ENCODE peak calls at places on chromosomes 13 and 19, in five cellular contexts. Y is neural progenitor cell, I is GM23338, F is PC-3, T is GM23248. X is an unnamed sample.

GRCh38 chr19:8505680-8506401 is 3.4 kb upstream of the PRAM1 start:
- DNase-seq in I (peak; percentile 92), Y (peak; percentile 92), T (peak; percentile 80), F (peak; percentile 87), X (peak; percentile 83)

GRCh38 chr19:35000647-35001501 is 751 bp downstream of the GRAMD1A start:
- DNase-seq in Y (peak; percentile 43), T (peak; percentile 62), I (peak; percentile 69), F (peak; percentile 30), X (peak; percentile 89)

GRCh38 chr19:29303035-29303706 is 90.2 kb upstream of the UQCRFS1 start:
- DNase-seq in I (no peak), T (no peak), F (no peak), Y (no peak), X (no peak)

GRCh38 chr13:100533588-100534041 is 55.0 kb downstream of the GGACT start:
- DNase-seq in I (no peak), F (no peak), T (no peak), Y (no peak), X (no peak)

GRCh38 chr13:52848455-52849190 is at the start of gene PCDH8:
- DNase-seq in Y (peak; percentile 96), I (peak; percentile 96), F (no peak), T (peak; percentile 6), X (no peak)

GRCh38 chr13:112956516-112957294 is 12.3 kb upstream of the MCF2L start:
- DNase-seq in Y (peak; percentile 81), T (no peak), I (no peak), F (no peak), X (no peak)

GRCh38 chr13:57553932-57554331 is 77.6 kb upstream of the PCDH17 start:
- DNase-seq in Y (no peak), F (no peak), T (no peak), I (no peak), X (no peak)

GRCh38 chr13:40682449-40683240 is 16.2 kb upstream of the FOXO1 start:
- DNase-seq in I (peak; percentile 88), Y (peak; percentile 73), F (peak; percentile 64), T (peak; percentile 73), X (peak; percentile 86)

GRCh38 chr19:4669723-4670480 is at the start of gene MYDGF:
- DNase-seq in F (peak; percentile 90), Y (peak; percentile 97), T (peak; percentile 97), I (peak; percentile 95), X (peak; percentile 93)

GRCh38 chr13:48411281-48412099 is 1.4 kb downstream of the LPAR6 start:
- DNase-seq in T (peak; percentile 48), Y (peak; percentile 11), F (peak; percentile 32), I (no peak), X (no peak)

GRCh38 chr13:106349080-106349841 is 186.2 kb downstream of the EFNB2 start:
- DNase-seq in F (peak; percentile 83), I (peak; percentile 62), Y (peak; percentile 71), T (no peak), X (no peak)

GRCh38 chr13:51785592-51786424 is 18.2 kb downstream of the DHRS12 start:
- DNase-seq in Y (peak; percentile 68), F (no peak), I (no peak), T (peak; percentile 80), X (no peak)

GRCh38 chr13:33963134-33963533 is 145.2 kb downstream of the RFC3 start:
- DNase-seq in T (no peak), F (no peak), I (no peak), Y (no peak), X (no peak)

GRCh38 chr19:33960566-33960965 is 163.9 kb downstream of the KCTD15 start:
- DNase-seq in I (no peak), F (no peak), Y (no peak), T (no peak), X (no peak)

GRCh38 chr19:55553217-55554182 is 8.2 kb upstream of the SBK3 start:
- DNase-seq in Y (no peak), T (peak; percentile 28), I (no peak), F (peak; percentile 31), X (no peak)

GRCh38 chr13:52411629-52412028 is 5.7 kb upstream of the THSD1 start:
- DNase-seq in F (peak; percentile 5), Y (no peak), T (peak; percentile 76), I (no peak), X (no peak)

GRCh38 chr19:55082023-55082851 is 6.6 kb downstream of the EPS8L1 start:
- DNase-seq in I (peak; percentile 97), F (peak; percentile 37), Y (peak; percentile 72), T (peak; percentile 46), X (peak; percentile 79)

GRCh38 chr13:39422845-39423565 is 180.0 kb downstream of the LHFPL6 start:
- DNase-seq in T (peak; percentile 21), F (no peak), Y (no peak), I (peak; percentile 38), X (no peak)

GRCh38 chr13:57682128-57682716 is 50.7 kb downstream of the PCDH17 start:
- DNase-seq in I (peak; percentile 22), T (no peak), F (no peak), Y (no peak), X (no peak)

GRCh38 chr13:49585220-49586157 is at the start of gene RCBTB1:
- DNase-seq in F (peak; percentile 53), T (peak; percentile 87), Y (peak; percentile 91), I (peak; percentile 86), X (peak; percentile 84)

GRCh38 chr19:22052644-22053013 is 345 bp downstream of the ZNF257 start:
- DNase-seq in T (peak; percentile 6), I (no peak), F (no peak), Y (no peak), X (peak; percentile 19)

GRCh38 chr13:94252209-94252608 is 227.3 kb downstream of the DCT start:
- DNase-seq in I (no peak), Y (no peak), T (no peak), F (no peak), X (no peak)

GRCh38 chr13:47976325-47976724 is 24.7 kb downstream of the SUCLA2 start:
- DNase-seq in F (no peak), I (no peak), T (no peak), Y (no peak), X (no peak)

GRCh38 chr19:7618771-7619510 is 10.4 kb downstream of the XAB2 start:
- DNase-seq in Y (no peak), F (peak; percentile 77), T (no peak), I (no peak), X (no peak)

GRCh38 chr13:113091891-113092775 is 13.5 kb upstream of the F7 start:
- DNase-seq in T (no peak), Y (no peak), F (no peak), I (no peak), X (no peak)

GRCh38 chr13:21481359-21481758 is 22.3 kb upstream of the ZDHHC20 start:
- DNase-seq in I (no peak), T (peak; percentile 43), F (peak; percentile 56), Y (no peak), X (no peak)

GRCh38 chr13:100671389-100672182 is 3.0 kb downstream of the TMTC4 start:
- DNase-seq in T (no peak), F (no peak), I (no peak), Y (no peak), X (no peak)

GRCh38 chr19:14450168-14450874 is 17.2 kb downstream of the PKN1 start:
- DNase-seq in T (peak; percentile 66), I (peak; percentile 98), Y (peak; percentile 65), F (peak; percentile 67), X (peak; percentile 91)

GRCh38 chr19:12840091-12841079 is 2.1 kb downstream of the MAST1 start:
- DNase-seq in Y (peak; percentile 98), I (peak; percentile 98), F (peak; percentile 93), T (peak; percentile 86), X (peak; percentile 90)

GRCh38 chr19:33447336-33448158 is 74.0 kb downstream of the CEBPG start:
- DNase-seq in I (no peak), Y (no peak), T (no peak), F (no peak), X (no peak)

GRCh38 chr19:47821460-47822020 is at the start of gene CRX:
- DNase-seq in F (no peak), Y (peak; percentile 49), T (no peak), I (no peak), X (no peak)

DNA sequence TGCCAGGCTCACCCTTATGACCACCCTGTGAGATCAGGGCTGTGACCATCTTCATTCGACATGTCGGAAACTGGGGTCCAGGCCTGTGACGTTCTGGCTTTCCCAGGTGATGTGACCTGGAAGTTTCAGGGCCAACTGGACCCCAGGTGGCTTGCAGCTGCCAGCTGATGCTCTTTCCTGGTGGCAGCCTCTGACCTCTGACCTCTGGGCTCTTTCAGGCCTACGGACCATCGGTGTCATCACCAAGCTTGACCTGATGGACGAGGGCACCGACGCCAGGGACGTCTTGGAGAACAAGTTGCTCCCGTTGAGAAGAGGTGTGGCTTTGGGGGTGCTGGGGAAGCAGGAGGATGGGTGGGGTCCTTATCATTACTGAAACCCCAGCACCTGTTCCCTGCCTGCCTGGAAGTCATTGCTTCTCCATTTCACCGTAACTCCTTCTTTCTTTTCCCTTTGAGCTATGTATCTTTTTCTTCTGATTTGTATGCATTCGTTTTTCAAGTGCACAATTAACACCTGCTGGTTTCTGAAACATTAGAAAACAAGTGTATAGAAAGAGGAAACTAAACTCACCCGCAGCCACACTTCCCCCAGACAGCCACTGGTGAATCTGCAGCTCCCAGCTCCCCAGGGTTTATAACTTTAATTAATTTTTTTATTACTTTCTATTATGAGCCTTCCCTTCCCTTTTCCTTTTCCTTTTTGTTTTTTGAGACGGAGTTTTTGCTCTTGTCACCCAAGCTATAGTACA is 58.9 kb downstream of the TMED1 start:
- DNase-seq in Y (no peak), I (no peak), F (no peak), T (no peak), X (peak; percentile 84)
- H3K4me2 ChIP-seq in Y (no peak overlapping the region), I (no peak overlapping the region), F (no peak overlapping the region), T (no peak overlapping the region), X (peak overlapping the region; percentile 69)

GRCh38 chr19:45370410-45371204 is at the start of gene ERCC2:
- DNase-seq in Y (peak; percentile 99), T (peak; percentile 99), F (peak; percentile 98), I (peak; percentile 100), X (peak; percentile 99)

GRCh38 chr19:45380107-45380506 is 9.7 kb upstream of the ERCC2 start:
- DNase-seq in Y (no peak), F (no peak), I (no peak), T (no peak), X (no peak)

DNA sequence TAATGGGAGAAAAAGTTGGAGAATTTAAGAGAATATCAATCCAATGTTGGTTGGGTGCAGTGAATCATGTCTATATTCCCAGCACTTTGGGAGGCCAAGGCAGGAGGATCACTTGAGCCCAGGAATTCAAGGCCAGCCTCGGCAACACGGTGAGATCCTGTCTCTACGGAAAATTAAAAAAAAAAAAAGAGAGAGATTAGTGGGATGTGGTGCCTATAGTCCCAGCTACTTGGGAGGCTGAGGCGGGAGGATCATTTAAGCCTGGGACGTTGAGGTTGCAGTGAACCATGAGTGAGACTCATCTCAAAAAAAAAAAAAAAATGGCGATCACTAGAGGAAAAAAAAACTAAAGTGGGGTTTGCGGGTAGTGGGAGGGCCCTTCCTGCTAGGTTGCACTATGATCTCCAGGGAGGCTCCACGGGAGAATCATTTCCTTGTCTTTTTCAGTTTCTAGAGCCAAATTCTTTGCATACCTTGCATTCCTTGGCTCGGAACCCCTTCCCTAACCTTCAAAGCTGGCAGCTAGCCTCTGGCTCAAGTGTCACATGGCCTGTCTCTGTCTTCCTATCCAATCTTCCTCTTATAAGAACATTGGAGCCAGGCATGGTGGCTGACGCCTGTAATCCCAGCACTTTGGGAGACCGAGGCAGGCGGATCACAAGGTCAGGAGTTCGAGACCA is 5.8 kb upstream of the ERCC2 start:
- DNase-seq in I (peak; percentile 96), T (peak; percentile 88), F (peak; percentile 94), Y (peak; percentile 85), X (no peak)
- TF ChIP-seq EZH2phosphoT487 in I (no peak), T (no peak), F (no peak), Y (no peak), X (no peak)

GRCh38 chr13:97020194-97020593 is 25.9 kb upstream of the OXGR1 start:
- DNase-seq in T (no peak), I (no peak), Y (no peak), F (no peak), X (no peak)
- H3K4me2 ChIP-seq in T (no peak overlapping the region), I (no peak overlapping the region), Y (no peak overlapping the region), F (no peak overlapping the region), X (no peak overlapping the region)

GRCh38 chr19:20244356-20244755 is 77.3 kb downstream of the ZNF486 start:
- DNase-seq in T (no peak), F (no peak), Y (no peak), I (no peak), X (no peak)
- TF ChIP-seq EZH2phosphoT487 in T (no peak), F (no peak), Y (no peak), I (no peak), X (no peak)

X was measured in OCI-LY7.